ENCODE peak calls at places on chromosomes 1 and 21, in ten cellular contexts. V is CD4-positive, CD25-positive, alpha-beta regulatory T cell; G is IMR-90; Q is fibroblast of lung; J is right lobe of liver; L is OCI-LY7; I is left lung; U is SJSA1; K is breast epithelium; D is astrocyte. S is an unnamed sample. For H3K4me1, the result is how much of the 10 kb centered on the place peaks cover.

GRCh38 chr1:233477359-233477758 is 136.5 kb upstream of the KCNK1 start:
- DNase-seq in V (no peak), G (no peak), Q (no peak), J (no peak), L (no peak), I (no peak), U (no peak), K (no peak), D (no peak), S (no peak)

GRCh38 chr1:53628286-53628955 is 110.5 kb downstream of the GLIS1 start:
- DNase-seq in V (no peak), G (no peak), Q (no peak), J (peak), L (no peak), I (no peak), U (no peak), K (peak), D (no peak), S (no peak)

GRCh38 chr1:1171551-1172340 is 1.9 kb upstream of the TTLL10 start:
- DNase-seq in V (peak), G (no peak), Q (no peak), J (peak), L (no peak), I (no peak), U (no peak), K (no peak), D (no peak), S (no peak)

GRCh38 chr1:210376836-210377377 is 48.2 kb downstream of the HHAT start:
- DNase-seq in V (no peak), G (peak), Q (no peak), J (no peak), L (no peak), I (no peak), U (no peak), K (no peak), D (peak), S (no peak)

GRCh38 chr1:28436211-28436769 is 66.8 kb downstream of the PHACTR4 start:
- DNase-seq in V (no peak), G (no peak), Q (no peak), J (no peak), L (peak), I (no peak), U (no peak), K (no peak), D (no peak), S (no peak)

GRCh38 chr1:21673277-21673780 is 4.2 kb upstream of the RAP1GAP start:
- DNase-seq in V (no peak), G (peak), Q (peak), J (peak), L (no peak), I (peak), U (no peak), K (no peak), D (peak), S (peak)

GRCh38 chr1:231013391-231014015 is 26.6 kb downstream of the FAM89A start:
- DNase-seq in V (no peak), G (no peak), Q (no peak), J (no peak), L (no peak), I (no peak), U (no peak), K (no peak), D (no peak), S (no peak)

GRCh38 chr1:21671915-21672314 is 2.8 kb upstream of the RAP1GAP start:
- DNase-seq in V (no peak), G (no peak), Q (no peak), J (no peak), L (no peak), I (no peak), U (no peak), K (no peak), D (no peak), S (no peak)

GRCh38 chr21:33286600-33287456 is 20.7 kb downstream of the IL10RB start:
- DNase-seq in V (no peak), G (peak), Q (peak), J (peak), L (no peak), I (no peak), U (peak), K (no peak), D (peak), S (peak)

GRCh38 chr1:65425697-65426096 is 5.2 kb downstream of the LEPR start:
- DNase-seq in V (no peak), G (peak), Q (peak), J (no peak), L (no peak), I (no peak), U (peak), K (no peak), D (peak), S (no peak)

GRCh38 chr1:92940541-92940940 is 20.7 kb downstream of the DIPK1A start:
- DNase-seq in V (no peak), G (peak), Q (peak), J (no peak), L (no peak), I (no peak), U (no peak), K (no peak), D (peak), S (no peak)

GRCh38 chr1:78520843-78521242 is 30.1 kb downstream of the PTGFR start:
- DNase-seq in V (no peak), G (no peak), Q (no peak), J (no peak), L (no peak), I (no peak), U (no peak), K (no peak), D (no peak), S (no peak)

GRCh38 chr21:41133896-41134522 is 34.0 kb upstream of the BACE2 start:
- DNase-seq in V (peak), G (peak), Q (peak), J (no peak), L (peak), I (no peak), U (peak), K (no peak), D (peak), S (no peak)

GRCh38 chr1:210711825-210712224 is 383.1 kb downstream of the HHAT start:
- DNase-seq in V (no peak), G (no peak), Q (no peak), J (peak), L (no peak), I (no peak), U (no peak), K (no peak), D (no peak), S (no peak)

GRCh38 chr21:31514598-31514997 is 144.9 kb upstream of the SOD1 start:
- DNase-seq in V (no peak), G (no peak), Q (no peak), J (no peak), L (no peak), I (no peak), U (no peak), K (no peak), D (peak), S (no peak)

GRCh38 chr1:22326372-22326915 is 125.2 kb upstream of the ZBTB40 start:
- DNase-seq in V (no peak), G (no peak), Q (no peak), J (peak), L (no peak), I (no peak), U (no peak), K (peak), D (no peak), S (no peak)

GRCh38 chr1:172325562-172325961 is 94.9 kb upstream of the C1orf105 start:
- DNase-seq in V (no peak), G (peak), Q (peak), J (no peak), L (no peak), I (no peak), U (peak), K (no peak), D (peak), S (no peak)

GRCh38 chr1:21825393-21825792 is 13.3 kb downstream of the LDLRAD2 start:
- DNase-seq in V (no peak), G (no peak), Q (no peak), J (no peak), L (no peak), I (no peak), U (no peak), K (no peak), D (no peak), S (no peak)

GRCh38 chr1:13960376-13960987 is 260.5 kb downstream of the PRDM2 start:
- DNase-seq in V (peak), G (peak), Q (peak), J (peak), L (peak), I (peak), U (peak), K (peak), D (peak), S (peak)

GRCh38 chr1:71086331-71086730 is 5.5 kb upstream of the ZRANB2 start:
- DNase-seq in V (no peak), G (peak), Q (peak), J (no peak), L (no peak), I (no peak), U (peak), K (no peak), D (peak), S (no peak)

GRCh38 chr1:36198641-36199040 is 25.6 kb upstream of the THRAP3 start:
- DNase-seq in V (no peak), G (no peak), Q (no peak), J (no peak), L (no peak), I (no peak), U (no peak), K (no peak), D (no peak), S (no peak)

GRCh38 chr1:246775531-246776385 is 51.5 kb downstream of the SCCPDH start:
- DNase-seq in V (no peak), G (no peak), Q (no peak), J (no peak), L (no peak), I (no peak), U (no peak), K (no peak), D (no peak), S (no peak)

GRCh38 chr1:50332941-50333594 is 90.2 kb downstream of the DMRTA2 start:
- DNase-seq in V (peak), G (peak), Q (peak), J (peak), L (peak), I (peak), U (peak), K (no peak), D (no peak), S (peak)

GRCh38 chr21:21439761-21440160 is 441.6 kb downstream of the NCAM2 start:
- DNase-seq in V (no peak), G (peak), Q (peak), J (no peak), L (no peak), I (no peak), U (no peak), K (no peak), D (peak), S (no peak)

GRCh38 chr1:93186667-93187066 is 6.1 kb downstream of the CCDC18 start:
- DNase-seq in V (no peak), G (no peak), Q (no peak), J (no peak), L (no peak), I (no peak), U (no peak), K (no peak), D (no peak), S (no peak)

GRCh38 chr1:108570998-108571401 is 11.1 kb downstream of the EEIG2 start:
- DNase-seq in V (no peak), G (no peak), Q (no peak), J (no peak), L (no peak), I (no peak), U (no peak), K (no peak), D (no peak), S (no peak)

GRCh38 chr1:6508876-6509602 is 17.6 kb upstream of the PLEKHG5 start:
- DNase-seq in V (no peak), G (no peak), Q (no peak), J (no peak), L (no peak), I (no peak), U (no peak), K (no peak), D (no peak), S (no peak)

GRCh38 chr1:117592155-117592554 is 13.7 kb upstream of the TENT5C start:
- DNase-seq in V (no peak), G (no peak), Q (no peak), J (peak), L (no peak), I (no peak), U (no peak), K (peak), D (no peak), S (no peak)
- H3K4me1 ChIP-seq in V (under half), G (under half), Q (under half), J (under half), L (under half), I (under half), U (under half), K (under half), D (under half), S (under half)

DNA sequence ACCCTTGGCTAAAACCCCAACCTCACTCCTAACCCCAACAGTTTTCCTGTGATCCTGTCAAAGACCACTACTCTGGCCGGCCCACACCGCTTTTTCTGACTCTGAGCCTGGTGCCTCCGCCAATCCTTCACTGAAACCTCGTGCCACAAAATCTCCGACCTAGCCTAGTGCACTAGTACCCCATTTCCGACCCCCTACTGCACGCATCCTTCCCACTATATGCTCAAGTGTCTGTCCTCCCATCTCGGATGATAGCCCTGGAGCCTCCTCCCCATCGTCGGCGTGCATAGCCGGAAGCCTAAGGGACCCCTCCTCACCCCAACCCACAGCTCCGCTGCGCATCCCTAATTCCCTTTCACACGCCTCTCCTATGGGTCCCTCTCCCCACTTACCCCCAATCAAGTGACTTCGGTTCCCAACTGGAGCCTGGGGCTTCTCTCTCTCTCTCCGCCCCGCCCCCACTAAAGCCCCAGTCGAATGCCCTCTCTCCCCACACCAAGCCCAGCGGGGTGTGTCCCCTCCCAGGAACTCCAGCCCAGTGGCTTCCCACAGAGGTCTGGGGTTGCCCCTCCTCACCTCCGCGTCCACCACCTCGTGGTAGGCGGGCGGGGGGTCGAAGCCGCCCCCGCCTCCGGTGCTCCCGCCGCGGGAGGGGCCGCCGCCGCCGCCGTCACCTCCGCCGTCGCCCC is 806 bp downstream of the USP24 start:
- DNase-seq in V (peak), G (no peak), Q (no peak), J (peak), L (peak), I (peak), U (peak), K (no peak), D (no peak), S (peak)
- H3K4me1 ChIP-seq in V (half or more), G (under half), Q (under half), J (under half), L (half or more), I (half or more), U (under half), K (under half), D (under half), S (half or more)

DNA sequence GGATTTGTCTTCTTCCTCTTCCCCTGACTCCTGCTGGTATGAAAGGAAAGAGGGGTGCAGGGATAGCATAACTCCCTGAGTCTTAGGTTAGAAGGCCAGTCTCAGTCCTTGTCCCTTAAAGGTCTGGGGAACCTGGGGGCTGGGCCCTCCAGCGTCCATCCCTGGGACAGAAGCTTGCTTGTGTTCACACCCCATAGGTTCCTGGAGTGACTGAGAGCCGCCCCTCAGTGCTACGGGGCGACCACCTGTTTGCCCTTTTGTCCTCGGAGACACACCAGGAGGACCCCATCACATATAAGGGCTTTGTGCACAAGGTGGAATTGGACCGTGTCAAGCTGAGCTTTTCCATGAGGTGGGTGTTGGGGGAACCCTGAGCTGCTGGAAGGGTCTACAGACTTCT is 13.1 kb downstream of the RHOC start:
- DNase-seq in V (no peak), G (no peak), Q (no peak), J (no peak), L (no peak), I (no peak), U (no peak), K (no peak), D (no peak), S (no peak)
- H3K4me1 ChIP-seq in V (under half), G (under half), Q (under half), J (under half), L (under half), I (under half), U (under half), K (under half), D (under half), S (under half)

GRCh38 chr1:208233978-208234377 is 10.2 kb downstream of the PLXNA2 start:
- DNase-seq in V (no peak), G (no peak), Q (no peak), J (no peak), L (no peak), I (no peak), U (no peak), K (no peak), D (no peak), S (no peak)
- H3K4me1 ChIP-seq in V (under half), G (under half), Q (under half), J (under half), L (under half), I (half or more), U (half or more), K (under half), D (under half), S (half or more)

DNA sequence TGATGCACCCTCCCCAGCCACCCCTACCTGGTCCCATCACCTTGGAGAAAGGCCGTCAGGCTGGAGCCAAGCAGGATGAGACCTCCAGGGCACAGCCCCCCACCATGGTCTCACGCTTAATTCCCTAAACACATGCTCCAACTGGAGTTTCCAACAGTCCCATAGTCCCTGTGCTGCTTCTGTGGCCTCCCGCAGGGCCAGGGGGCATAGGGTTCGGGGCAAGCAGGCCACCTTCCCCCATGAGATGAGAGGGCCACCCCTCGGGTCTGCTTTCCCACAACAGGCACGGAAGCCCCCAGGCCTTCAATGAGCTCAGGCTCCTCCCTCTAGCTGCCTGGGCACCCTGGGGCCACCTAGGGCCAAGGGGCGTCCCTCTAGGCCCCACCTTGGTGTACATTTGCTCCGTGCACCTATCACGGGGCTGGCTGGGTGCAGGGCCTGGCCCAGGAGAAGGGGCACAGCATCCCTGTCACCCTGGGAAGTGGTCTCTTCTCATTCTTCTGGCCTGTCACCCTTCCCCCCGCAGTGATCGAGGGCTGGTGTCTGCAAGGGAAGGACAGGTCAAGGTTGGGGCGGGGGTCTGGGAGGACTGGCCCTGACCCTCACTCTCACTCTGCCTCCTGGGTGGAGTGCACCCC is 42.4 kb downstream of the TRIM11 start:
- DNase-seq in V (no peak), G (no peak), Q (no peak), J (no peak), L (no peak), I (no peak), U (no peak), K (no peak), D (no peak), S (no peak)
- H3K4me1 ChIP-seq in V (under half), G (under half), Q (under half), J (under half), L (under half), I (under half), U (under half), K (under half), D (under half), S (under half)

DNA sequence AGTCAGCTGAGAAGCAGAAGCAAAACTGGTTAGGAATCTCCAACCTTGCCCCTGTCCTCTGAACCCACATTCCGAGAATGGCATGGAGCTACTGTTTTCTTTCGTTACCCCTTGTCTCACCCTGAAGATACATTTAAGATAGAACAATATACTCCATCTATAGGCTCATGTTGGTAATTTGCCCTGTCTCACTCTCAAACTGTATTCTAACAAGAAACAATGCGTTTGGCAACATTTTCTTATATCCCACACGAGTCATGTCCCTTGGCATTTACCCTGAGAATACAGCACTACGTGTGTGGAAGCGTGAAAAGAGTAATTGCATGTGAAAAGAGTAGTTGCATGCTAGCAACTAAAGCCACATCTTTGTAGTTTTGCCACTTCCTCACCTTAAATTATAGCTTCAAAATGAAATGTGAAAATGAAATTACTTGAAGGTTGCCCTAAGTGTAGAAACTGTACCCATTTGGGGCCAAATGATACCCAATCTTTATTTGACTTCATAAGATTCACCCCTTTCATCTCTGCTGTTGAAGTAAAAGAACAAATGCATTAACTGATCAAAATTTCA is 5.3 kb downstream of the SLAMF7 start:
- DNase-seq in V (peak), G (no peak), Q (no peak), J (no peak), L (no peak), I (no peak), U (no peak), K (no peak), D (no peak), S (no peak)
- H3K4me1 ChIP-seq in V (under half), G (under half), Q (under half), J (under half), L (under half), I (half or more), U (under half), K (under half), D (under half), S (under half)

GRCh38 chr1:214933375-214933774 is 149.2 kb upstream of the KCNK2 start:
- DNase-seq in V (no peak), G (peak), Q (no peak), J (no peak), L (no peak), I (no peak), U (no peak), K (no peak), D (no peak), S (no peak)

GRCh38 chr1:214923516-214923915 is 159.0 kb upstream of the KCNK2 start:
- DNase-seq in V (no peak), G (no peak), Q (no peak), J (no peak), L (no peak), I (no peak), U (no peak), K (no peak), D (no peak), S (no peak)

GRCh38 chr1:214928574-214928973 is 154.0 kb upstream of the KCNK2 start:
- DNase-seq in V (no peak), G (no peak), Q (no peak), J (no peak), L (no peak), I (no peak), U (no peak), K (no peak), D (no peak), S (no peak)

DNA sequence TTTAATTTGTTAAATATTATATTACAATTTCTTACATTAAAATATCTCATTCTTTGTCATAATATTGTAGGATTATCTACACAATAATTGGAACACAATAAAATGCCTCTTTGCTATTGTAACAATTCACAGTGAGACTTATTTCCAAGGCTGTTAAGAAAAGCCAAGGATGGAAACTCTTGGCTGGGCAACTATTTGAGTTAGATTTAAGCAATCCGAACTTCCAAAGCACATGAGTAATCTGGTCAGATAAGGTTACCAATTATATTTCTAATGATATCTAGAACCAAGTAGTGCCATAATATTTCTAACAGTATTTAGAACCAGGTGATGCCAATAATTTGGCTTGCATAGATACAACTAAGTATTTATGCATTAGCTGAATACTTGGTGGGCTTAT is 154.7 kb upstream of the KCNK2 start:
- DNase-seq in V (no peak), G (no peak), Q (no peak), J (no peak), L (no peak), I (no peak), U (no peak), K (no peak), D (no peak), S (no peak)
- H3K4me1 ChIP-seq in V (under half), G (under half), Q (under half), J (under half), L (under half), I (under half), U (under half), K (under half), D (under half), S (under half)